ENCODE peak calls at places on chromosomes 12 and 14, in seven cellular contexts. One of them, this sample, is unnamed.

GRCh38 chr12:104411826-104412626 is 44.7 kb upstream of the CHST11 start:
- DNase-seq in PC-3: no peak
- DNase-seq in CD8-positive, alpha-beta memory T cell: no peak
- DNase-seq in stomach: no peak
- DNase-seq in CD4-positive, alpha-beta memory T cell: no peak
- DNase-seq in psoas muscle: no peak
- DNase-seq in adrenal gland: no peak
- DNase-seq in this sample: no peak

GRCh38 chr12:116818341-116818856 is 62.8 kb downstream of the HRK start:
- DNase-seq in stomach: peak; percentile 31
- DNase-seq in CD8-positive, alpha-beta memory T cell: no peak
- DNase-seq in adrenal gland: peak; percentile 76
- DNase-seq in psoas muscle: no peak
- DNase-seq in PC-3: peak; percentile 39
- DNase-seq in CD4-positive, alpha-beta memory T cell: peak; percentile 19
- DNase-seq in this sample: peak; percentile 8

GRCh38 chr12:111467862-111468245 is 62.1 kb downstream of the SH2B3 start:
- DNase-seq in PC-3: no peak
- DNase-seq in stomach: no peak
- DNase-seq in CD4-positive, alpha-beta memory T cell: no peak
- DNase-seq in adrenal gland: no peak
- DNase-seq in CD8-positive, alpha-beta memory T cell: no peak
- DNase-seq in psoas muscle: no peak
- DNase-seq in this sample: no peak

GRCh38 chr14:105883066-105884005 is 357.0 kb downstream of the TMEM121 start:
- DNase-seq in psoas muscle: peak; percentile 5
- DNase-seq in CD8-positive, alpha-beta memory T cell: no peak
- DNase-seq in adrenal gland: no peak
- DNase-seq in PC-3: no peak
- DNase-seq in stomach: peak; percentile 17
- DNase-seq in CD4-positive, alpha-beta memory T cell: no peak
- DNase-seq in this sample: no peak

GRCh38 chr14:104885973-104886689 is 21.1 kb downstream of the CEP170B start:
- DNase-seq in stomach: no peak
- DNase-seq in adrenal gland: no peak
- DNase-seq in PC-3: no peak
- DNase-seq in psoas muscle: peak; percentile 13
- DNase-seq in CD4-positive, alpha-beta memory T cell: no peak
- DNase-seq in CD8-positive, alpha-beta memory T cell: no peak
- DNase-seq in this sample: no peak

GRCh38 chr12:89134213-89134770 is 218.0 kb downstream of the DUSP6 start:
- DNase-seq in CD4-positive, alpha-beta memory T cell: no peak
- DNase-seq in PC-3: no peak
- DNase-seq in CD8-positive, alpha-beta memory T cell: no peak
- DNase-seq in stomach: peak; percentile 28
- DNase-seq in adrenal gland: no peak
- DNase-seq in psoas muscle: no peak
- DNase-seq in this sample: peak; percentile 11

GRCh38 chr12:86727151-86727550 is 471.0 kb upstream of the MGAT4C start:
- DNase-seq in psoas muscle: no peak
- DNase-seq in CD8-positive, alpha-beta memory T cell: no peak
- DNase-seq in stomach: no peak
- DNase-seq in CD4-positive, alpha-beta memory T cell: no peak
- DNase-seq in adrenal gland: no peak
- DNase-seq in PC-3: peak; percentile 60
- DNase-seq in this sample: no peak

GRCh38 chr14:64812412-64812811 is 67.3 kb downstream of the SPTB start:
- DNase-seq in CD4-positive, alpha-beta memory T cell: peak; percentile 52
- DNase-seq in psoas muscle: peak; percentile 52
- DNase-seq in PC-3: no peak
- DNase-seq in CD8-positive, alpha-beta memory T cell: peak; percentile 15
- DNase-seq in stomach: peak; percentile 74
- DNase-seq in adrenal gland: no peak
- DNase-seq in this sample: peak; percentile 74

GRCh38 chr12:110247340-110248095 is 33.5 kb upstream of the ATP2A2 start:
- DNase-seq in PC-3: peak; percentile 74
- DNase-seq in stomach: peak; percentile 73
- DNase-seq in psoas muscle: peak; percentile 35
- DNase-seq in adrenal gland: no peak
- DNase-seq in CD4-positive, alpha-beta memory T cell: no peak
- DNase-seq in CD8-positive, alpha-beta memory T cell: no peak
- DNase-seq in this sample: peak; percentile 98

GRCh38 chr14:67883717-67884116 is 64.1 kb downstream of the RAD51B start:
- DNase-seq in PC-3: peak; percentile 62
- DNase-seq in CD4-positive, alpha-beta memory T cell: peak; percentile 6
- DNase-seq in adrenal gland: no peak
- DNase-seq in psoas muscle: no peak
- DNase-seq in stomach: no peak
- DNase-seq in CD8-positive, alpha-beta memory T cell: no peak
- DNase-seq in this sample: no peak

GRCh38 chr14:50773632-50774541 is 57.1 kb downstream of the NIN start:
- DNase-seq in PC-3: peak; percentile 91
- DNase-seq in adrenal gland: peak; percentile 50
- DNase-seq in CD8-positive, alpha-beta memory T cell: no peak
- DNase-seq in psoas muscle: peak; percentile 29
- DNase-seq in stomach: peak; percentile 69
- DNase-seq in CD4-positive, alpha-beta memory T cell: no peak
- DNase-seq in this sample: peak; percentile 16

GRCh38 chr14:54715244-54715643 is 148.3 kb downstream of the SAMD4A start:
- DNase-seq in PC-3: peak; percentile 65
- DNase-seq in stomach: no peak
- DNase-seq in adrenal gland: no peak
- DNase-seq in CD4-positive, alpha-beta memory T cell: no peak
- DNase-seq in psoas muscle: no peak
- DNase-seq in CD8-positive, alpha-beta memory T cell: no peak
- DNase-seq in this sample: no peak

GRCh38 chr12:16939871-16940306 is 333.9 kb upstream of the LMO3 start:
- DNase-seq in PC-3: peak; percentile 81
- DNase-seq in CD8-positive, alpha-beta memory T cell: no peak
- DNase-seq in psoas muscle: no peak
- DNase-seq in CD4-positive, alpha-beta memory T cell: no peak
- DNase-seq in adrenal gland: peak; percentile 24
- DNase-seq in stomach: peak; percentile 44
- DNase-seq in this sample: peak; percentile 57

GRCh38 chr12:13004368-13004767 is 4.3 kb upstream of the HEBP1 start:
- DNase-seq in PC-3: no peak
- DNase-seq in stomach: no peak
- DNase-seq in psoas muscle: no peak
- DNase-seq in CD4-positive, alpha-beta memory T cell: no peak
- DNase-seq in adrenal gland: no peak
- DNase-seq in CD8-positive, alpha-beta memory T cell: no peak
- DNase-seq in this sample: no peak

GRCh38 chr12:16325426-16325825 is 22.0 kb upstream of the MGST1 start:
- DNase-seq in stomach: peak; percentile 57
- DNase-seq in adrenal gland: no peak
- DNase-seq in CD4-positive, alpha-beta memory T cell: no peak
- DNase-seq in psoas muscle: no peak
- DNase-seq in CD8-positive, alpha-beta memory T cell: no peak
- DNase-seq in PC-3: no peak
- DNase-seq in this sample: peak; percentile 55

GRCh38 chr14:35051796-35052195 is 5.7 kb downstream of the FAM177A1 start:
- DNase-seq in CD4-positive, alpha-beta memory T cell: no peak
- DNase-seq in stomach: no peak
- DNase-seq in psoas muscle: no peak
- DNase-seq in PC-3: peak; percentile 78
- DNase-seq in adrenal gland: no peak
- DNase-seq in CD8-positive, alpha-beta memory T cell: no peak
- DNase-seq in this sample: no peak

GRCh38 chr14:32224731-32225377 is 21.8 kb upstream of the RNU6-8 start:
- DNase-seq in CD8-positive, alpha-beta memory T cell: no peak
- DNase-seq in PC-3: peak; percentile 73
- DNase-seq in adrenal gland: peak; percentile 55
- DNase-seq in psoas muscle: peak; percentile 30
- DNase-seq in CD4-positive, alpha-beta memory T cell: no peak
- DNase-seq in stomach: no peak
- DNase-seq in this sample: peak; percentile 47

GRCh38 chr12:71654200-71654599 is 9.4 kb downstream of the ZFC3H1 start:
- DNase-seq in CD8-positive, alpha-beta memory T cell: no peak
- DNase-seq in stomach: no peak
- DNase-seq in PC-3: no peak
- DNase-seq in psoas muscle: no peak
- DNase-seq in adrenal gland: no peak
- DNase-seq in CD4-positive, alpha-beta memory T cell: no peak
- DNase-seq in this sample: no peak

GRCh38 chr14:89911018-89911919 is 43.3 kb downstream of the EFCAB11 start:
- DNase-seq in PC-3: peak; percentile 40
- DNase-seq in stomach: peak; percentile 36
- DNase-seq in CD8-positive, alpha-beta memory T cell: no peak
- DNase-seq in CD4-positive, alpha-beta memory T cell: no peak
- DNase-seq in psoas muscle: no peak
- DNase-seq in adrenal gland: peak; percentile 18
- DNase-seq in this sample: peak; percentile 67

GRCh38 chr14:24379907-24380746 is 12.1 kb downstream of the NFATC4 start:
- DNase-seq in CD8-positive, alpha-beta memory T cell: no peak
- DNase-seq in adrenal gland: no peak
- DNase-seq in CD4-positive, alpha-beta memory T cell: no peak
- DNase-seq in PC-3: no peak
- DNase-seq in stomach: peak; percentile 16
- DNase-seq in psoas muscle: no peak
- DNase-seq in this sample: peak; percentile 54

GRCh38 chr12:6078378-6079083 is 45.9 kb downstream of the VWF start:
- DNase-seq in CD4-positive, alpha-beta memory T cell: no peak
- DNase-seq in stomach: no peak
- DNase-seq in adrenal gland: no peak
- DNase-seq in PC-3: no peak
- DNase-seq in psoas muscle: peak; percentile 8
- DNase-seq in CD8-positive, alpha-beta memory T cell: no peak
- DNase-seq in this sample: no peak

DNA sequence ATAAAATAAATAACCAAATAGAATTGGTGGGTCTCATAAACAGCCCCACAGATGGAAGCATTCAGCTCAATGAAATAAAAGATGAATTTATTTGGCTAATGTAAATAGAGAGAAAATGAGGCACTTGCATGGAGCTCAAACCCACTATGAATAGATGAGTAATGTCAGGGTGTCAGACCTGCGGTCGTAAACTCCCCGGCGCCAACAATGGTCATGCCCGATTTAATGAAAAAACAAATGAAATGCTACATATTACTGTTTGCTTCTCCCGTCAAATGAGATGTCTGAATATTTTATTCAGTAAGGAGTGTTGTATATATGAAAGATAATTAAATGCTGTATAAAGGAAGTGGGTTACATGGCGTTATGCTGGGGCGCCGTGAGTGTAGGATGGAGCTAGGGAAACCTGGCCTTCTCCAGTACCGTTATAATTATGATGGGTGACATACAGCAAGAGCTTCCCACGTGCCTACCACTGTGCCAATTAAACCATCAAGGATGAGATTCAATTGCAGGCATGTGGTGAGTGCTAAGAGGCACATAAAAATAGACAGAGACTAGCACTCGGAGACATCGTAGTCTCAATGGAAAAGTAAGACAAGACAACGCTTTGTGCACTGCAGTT is 648.1 kb downstream of the BCL11B start:
- DNase-seq in psoas muscle: no peak
- DNase-seq in stomach: no peak
- DNase-seq in PC-3: no peak
- DNase-seq in adrenal gland: no peak
- DNase-seq in CD4-positive, alpha-beta memory T cell: no peak
- DNase-seq in CD8-positive, alpha-beta memory T cell: no peak
- DNase-seq in this sample: no peak
- H3K27ac ChIP-seq in psoas muscle: no peak overlapping the region
- H3K27ac ChIP-seq in stomach: no peak overlapping the region
- H3K27ac ChIP-seq in PC-3: no peak overlapping the region
- H3K27ac ChIP-seq in adrenal gland: no peak overlapping the region
- H3K27ac ChIP-seq in CD4-positive, alpha-beta memory T cell: no peak overlapping the region
- H3K27ac ChIP-seq in CD8-positive, alpha-beta memory T cell: no peak overlapping the region
- H3K27ac ChIP-seq in this sample: no peak overlapping the region

DNA sequence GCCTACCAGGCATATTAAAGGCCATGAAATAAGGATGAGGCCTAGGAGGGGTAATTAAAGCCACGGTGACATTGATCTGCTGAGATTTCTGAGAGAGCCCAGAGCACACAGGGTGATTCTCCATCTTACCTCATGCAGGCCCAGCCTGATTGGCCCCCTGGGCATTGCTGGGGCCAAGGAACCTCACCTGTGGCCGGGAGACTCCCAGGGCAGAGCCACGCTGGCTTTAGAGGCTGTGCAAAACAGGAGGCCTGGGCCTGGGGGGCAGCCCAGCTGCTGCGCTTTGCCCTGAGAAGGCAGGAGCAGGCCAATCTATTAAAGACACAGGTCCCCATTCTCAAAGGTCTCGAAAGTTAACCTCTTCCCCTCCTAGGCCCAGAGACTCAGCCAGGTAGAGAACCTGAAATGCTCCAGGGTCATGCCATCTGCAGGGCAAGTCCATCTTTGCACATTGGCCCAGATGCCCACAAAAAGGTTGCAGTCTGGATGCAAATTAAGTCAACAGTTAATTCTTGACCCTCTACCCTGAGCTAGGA is 1099.7 kb downstream of the BCL11B start:
- DNase-seq in CD4-positive, alpha-beta memory T cell: no peak
- DNase-seq in CD8-positive, alpha-beta memory T cell: no peak
- DNase-seq in psoas muscle: no peak
- DNase-seq in PC-3: no peak
- DNase-seq in stomach: no peak
- DNase-seq in adrenal gland: no peak
- DNase-seq in this sample: no peak
- H3K4me1 ChIP-seq in CD4-positive, alpha-beta memory T cell: peaks cover 100% of the 10 kb centered on the region
- H3K4me1 ChIP-seq in CD8-positive, alpha-beta memory T cell: peaks cover 100% of the 10 kb centered on the region
- H3K4me1 ChIP-seq in psoas muscle: no peaks in the 10 kb centered on the region
- H3K4me1 ChIP-seq in PC-3: no peaks in the 10 kb centered on the region
- H3K4me1 ChIP-seq in stomach: no peaks in the 10 kb centered on the region
- H3K4me1 ChIP-seq in adrenal gland: no peaks in the 10 kb centered on the region
- H3K4me1 ChIP-seq in this sample: peaks cover 3% of the 10 kb centered on the region

GRCh38 chr12:124949779-124950728 is 35.6 kb upstream of the UBC start:
- DNase-seq in CD4-positive, alpha-beta memory T cell: no peak
- DNase-seq in PC-3: no peak
- DNase-seq in adrenal gland: no peak
- DNase-seq in stomach: no peak
- DNase-seq in CD8-positive, alpha-beta memory T cell: no peak
- DNase-seq in psoas muscle: no peak
- DNase-seq in this sample: no peak

GRCh38 chr12:124952801-124953200 is 36.1 kb downstream of the DHX37 start:
- DNase-seq in CD8-positive, alpha-beta memory T cell: no peak
- DNase-seq in CD4-positive, alpha-beta memory T cell: no peak
- DNase-seq in PC-3: no peak
- DNase-seq in adrenal gland: no peak
- DNase-seq in stomach: no peak
- DNase-seq in psoas muscle: no peak
- DNase-seq in this sample: no peak

GRCh38 chr12:124954771-124955170 is 34.2 kb downstream of the DHX37 start:
- DNase-seq in PC-3: no peak
- DNase-seq in psoas muscle: no peak
- DNase-seq in CD8-positive, alpha-beta memory T cell: no peak
- DNase-seq in adrenal gland: no peak
- DNase-seq in CD4-positive, alpha-beta memory T cell: no peak
- DNase-seq in stomach: no peak
- DNase-seq in this sample: no peak

GRCh38 chr12:124953689-124954405 is 35.1 kb downstream of the DHX37 start:
- DNase-seq in CD8-positive, alpha-beta memory T cell: no peak
- DNase-seq in adrenal gland: no peak
- DNase-seq in CD4-positive, alpha-beta memory T cell: no peak
- DNase-seq in psoas muscle: no peak
- DNase-seq in stomach: no peak
- DNase-seq in PC-3: no peak
- DNase-seq in this sample: no peak

GRCh38 chr12:124952295-124952694 is 36.6 kb downstream of the DHX37 start:
- DNase-seq in adrenal gland: no peak
- DNase-seq in psoas muscle: no peak
- DNase-seq in stomach: no peak
- DNase-seq in CD4-positive, alpha-beta memory T cell: no peak
- DNase-seq in PC-3: no peak
- DNase-seq in CD8-positive, alpha-beta memory T cell: no peak
- DNase-seq in this sample: no peak
- H3K36me3 ChIP-seq in adrenal gland: peaks cover 73% of the 10 kb centered on the region
- H3K36me3 ChIP-seq in psoas muscle: peaks cover 3% of the 10 kb centered on the region
- H3K36me3 ChIP-seq in stomach: peaks cover 62% of the 10 kb centered on the region
- H3K36me3 ChIP-seq in CD4-positive, alpha-beta memory T cell: peaks cover 36% of the 10 kb centered on the region
- H3K36me3 ChIP-seq in PC-3: peaks cover 56% of the 10 kb centered on the region
- H3K36me3 ChIP-seq in CD8-positive, alpha-beta memory T cell: peaks cover 11% of the 10 kb centered on the region
- H3K36me3 ChIP-seq in this sample: peaks cover 14% of the 10 kb centered on the region

GRCh38 chr12:4270016-4270669 is 3.4 kb upstream of the CCND2 start:
- DNase-seq in CD4-positive, alpha-beta memory T cell: peak; percentile 37
- DNase-seq in adrenal gland: no peak
- DNase-seq in psoas muscle: no peak
- DNase-seq in stomach: no peak
- DNase-seq in CD8-positive, alpha-beta memory T cell: peak; percentile 41
- DNase-seq in PC-3: no peak
- DNase-seq in this sample: peak; percentile 35
- H3K27ac ChIP-seq in CD4-positive, alpha-beta memory T cell: peak overlapping the region; percentile 91
- H3K27ac ChIP-seq in adrenal gland: no peak overlapping the region
- H3K27ac ChIP-seq in psoas muscle: no peak overlapping the region
- H3K27ac ChIP-seq in stomach: peak overlapping the region; percentile 93
- H3K27ac ChIP-seq in CD8-positive, alpha-beta memory T cell: peak overlapping the region; percentile 83
- H3K27ac ChIP-seq in PC-3: no peak overlapping the region
- H3K27ac ChIP-seq in this sample: peak overlapping the region; percentile 98